ENCODE peak calls at places on chromosomes 11 and 22, in ten cellular contexts. N is T47D; P is activated T-cell treated with anti-CD3 and anti-CD28 coated beads for 1 hour; U is stimulated activated CD8-positive, alpha-beta memory T cell treated with anti-CD3 and anti-CD28 coated beads, Interleukin-2, amount 100 ng/mL, for 1 hour; T is NCI-H187 treated with DMSO at 0.1 percent for 48 hours; F is NCI-H345; E is epithelial cell of esophagus; D is COR-L47; L is nephron progenitor cell; C is NCI-H510A treated with DMSO at 0.1 percent for 48 hours. B is an unnamed sample.
A peak's percentile ranks its signal among the peaks of the same experiment; 100 is the strongest.

GRCh38 chr22:17199131-17199731 is 20.0 kb downstream of the ADA2 start:
- DNase-seq in N (no peak), P (no peak), U (no peak), T (peak; percentile 45), F (no peak), E (no peak), D (no peak), L (peak; percentile 65), C (peak; percentile 78), B (no peak)

GRCh38 chr11:1260023-1260501 is 37.2 kb downstream of the MUC5B start:
- DNase-seq in N (peak; percentile 74), P (peak; percentile 11), U (peak; percentile 18), T (no peak), F (no peak), E (peak; percentile 32), D (no peak), L (peak; percentile 56), C (no peak), B (peak; percentile 78)

GRCh38 chr11:1879941-1880720 is 11.6 kb downstream of the PRR33 start:
- DNase-seq in N (no peak), P (no peak), U (no peak), T (no peak), F (no peak), E (no peak), D (no peak), L (no peak), C (no peak), B (no peak)

GRCh38 chr11:6357222-6357621 is 33.1 kb upstream of the SMPD1 start:
- DNase-seq in N (no peak), P (no peak), U (no peak), T (no peak), F (no peak), E (peak; percentile 88), D (no peak), L (no peak), C (no peak), B (no peak)

GRCh38 chr11:13891911-13892310 is 70.6 kb upstream of the SPON1 start:
- DNase-seq in N (peak; percentile 28), P (no peak), U (no peak), T (no peak), F (peak; percentile 54), E (no peak), D (no peak), L (no peak), C (peak; percentile 79), B (no peak)

GRCh38 chr11:59923813-59924212 is 14.4 kb upstream of the OOSP1 start:
- DNase-seq in N (peak; percentile 5), P (no peak), U (no peak), T (no peak), F (no peak), E (no peak), D (no peak), L (peak; percentile 31), C (no peak), B (no peak)

GRCh38 chr11:24046731-24047130 is 450.1 kb upstream of the LUZP2 start:
- DNase-seq in N (no peak), P (no peak), U (no peak), T (no peak), F (no peak), E (no peak), D (no peak), L (no peak), C (no peak), B (no peak)

GRCh38 chr22:45504703-45505341 is 2.1 kb downstream of the FBLN1 start:
- DNase-seq in N (no peak), P (no peak), U (no peak), T (no peak), F (no peak), E (peak; percentile 48), D (no peak), L (peak; percentile 41), C (peak; percentile 5), B (no peak)

GRCh38 chr22:29133603-29134133 is 60.8 kb downstream of the KREMEN1 start:
- DNase-seq in N (no peak), P (no peak), U (no peak), T (no peak), F (no peak), E (no peak), D (no peak), L (no peak), C (no peak), B (no peak)

GRCh38 chr22:36714110-36714509 is 10.6 kb upstream of the CACNG2 start:
- DNase-seq in N (no peak), P (no peak), U (no peak), T (no peak), F (no peak), E (no peak), D (no peak), L (no peak), C (no peak), B (no peak)

GRCh38 chr22:36532466-36532865 is 3.5 kb upstream of the EIF3D start:
- DNase-seq in N (no peak), P (no peak), U (no peak), T (no peak), F (no peak), E (no peak), D (no peak), L (no peak), C (no peak), B (no peak)

GRCh38 chr11:89220684-89221339 is 43.1 kb downstream of the TYR start:
- DNase-seq in N (no peak), P (no peak), U (no peak), T (no peak), F (no peak), E (peak; percentile 25), D (peak; percentile 26), L (no peak), C (peak; percentile 50), B (no peak)

GRCh38 chr22:45473626-45474237 is 29.0 kb upstream of the FBLN1 start:
- DNase-seq in N (no peak), P (no peak), U (no peak), T (no peak), F (no peak), E (no peak), D (no peak), L (no peak), C (no peak), B (no peak)

GRCh38 chr11:118366287-118366686 is 6.9 kb downstream of the UBE4A start:
- DNase-seq in N (peak; percentile 75), P (no peak), U (no peak), T (no peak), F (no peak), E (peak; percentile 40), D (no peak), L (no peak), C (no peak), B (no peak)

GRCh38 chr11:121634273-121634672 is 181.5 kb upstream of the SORL1-AS1 start:
- DNase-seq in N (no peak), P (no peak), U (no peak), T (no peak), F (no peak), E (no peak), D (no peak), L (no peak), C (no peak), B (no peak)

GRCh38 chr11:66045177-66045639 is 3.8 kb downstream of the GAL3ST3 start:
- DNase-seq in N (peak; percentile 87), P (peak; percentile 86), U (peak; percentile 75), T (peak; percentile 42), F (peak; percentile 87), E (peak; percentile 80), D (peak; percentile 87), L (peak; percentile 90), C (peak; percentile 74), B (peak; percentile 95)

GRCh38 chr11:2263012-2263565 is 7.3 kb downstream of the ASCL2 start:
- DNase-seq in N (no peak), P (no peak), U (no peak), T (no peak), F (no peak), E (no peak), D (no peak), L (no peak), C (no peak), B (no peak)

GRCh38 chr22:36948273-36949055 is 35.0 kb downstream of the CSF2RB start:
- DNase-seq in N (no peak), P (no peak), U (no peak), T (no peak), F (no peak), E (no peak), D (no peak), L (no peak), C (no peak), B (no peak)

GRCh38 chr11:101866619-101867491 is 48.0 kb upstream of the CEP126 start:
- DNase-seq in N (no peak), P (no peak), U (no peak), T (no peak), F (no peak), E (peak; percentile 81), D (no peak), L (no peak), C (no peak), B (no peak)

GRCh38 chr11:103587951-103588788 is 448.3 kb upstream of the DDI1 start:
- DNase-seq in N (peak; percentile 42), P (no peak), U (no peak), T (peak; percentile 65), F (peak; percentile 63), E (peak; percentile 54), D (peak; percentile 63), L (no peak), C (peak; percentile 81), B (no peak)

GRCh38 chr11:66288138-66288865 is 641 bp downstream of the YIF1A start:
- DNase-seq in N (no peak), P (no peak), U (no peak), T (no peak), F (no peak), E (no peak), D (no peak), L (no peak), C (no peak), B (no peak)

GRCh38 chr11:3341298-3341697 is 37.6 kb downstream of the ZNF195 start:
- DNase-seq in N (peak; percentile 66), P (peak; percentile 65), U (peak; percentile 40), T (no peak), F (peak; percentile 31), E (peak; percentile 29), D (peak; percentile 47), L (peak; percentile 68), C (no peak), B (peak; percentile 93)